ENCODE peak calls at places on chromosomes 13 and 19, in seven cellular contexts. E, L, K, Y, B, J and H are unnamed samples.

GRCh38 chr19:45171211-45171623 is 6.8 kb downstream of the TRAPPC6A start:
- DNase-seq in L (no peak), Y (no peak), E (no peak), B (no peak), J (no peak), K (no peak), H (no peak)

GRCh38 chr13:73715910-73716257 is 418.3 kb downstream of the KLF12 start:
- DNase-seq in J (no peak), L (no peak), E (no peak), B (no peak), Y (no peak), K (no peak), H (no peak)

GRCh38 chr13:40275636-40276035 is 390.8 kb downstream of the FOXO1 start:
- DNase-seq in J (no peak), E (no peak), K (no peak), Y (no peak), L (no peak), B (no peak), H (no peak)

GRCh38 chr19:32581704-32582164 is 744 bp downstream of the PDCD5 start:
- DNase-seq in E (peak; percentile 45), L (no peak), B (peak; percentile 27), J (peak; percentile 11), K (peak; percentile 66), Y (peak; percentile 58), H (peak; percentile 42)

GRCh38 chr19:7348587-7349230 is at the start of gene ARHGEF18:
- DNase-seq in K (no peak), E (no peak), L (no peak), J (no peak), Y (no peak), B (no peak), H (no peak)

GRCh38 chr19:11833541-11833940 is 15.0 kb upstream of the ZNF439 start:
- DNase-seq in K (no peak), Y (no peak), B (no peak), L (no peak), E (no peak), J (no peak), H (no peak)

GRCh38 chr13:22126433-22127021 is 455.7 kb downstream of the FGF9 start:
- DNase-seq in K (no peak), J (no peak), Y (no peak), L (no peak), B (no peak), E (no peak), H (no peak)

GRCh38 chr13:30133554-30133912 is 173.8 kb downstream of the KATNAL1 start:
- DNase-seq in L (no peak), K (no peak), B (no peak), J (no peak), E (no peak), Y (no peak), H (no peak)

GRCh38 chr19:15595069-15595468 is 19.9 kb upstream of the CYP4F8 start:
- DNase-seq in K (no peak), Y (no peak), E (no peak), L (no peak), J (peak; percentile 77), B (no peak), H (no peak)

GRCh38 chr13:20387441-20387971 is 138.2 kb downstream of the CRYL1 start:
- DNase-seq in K (peak; percentile 34), Y (no peak), L (no peak), E (no peak), B (peak; percentile 22), J (no peak), H (no peak)

GRCh38 chr13:42218576-42218975 is 53.4 kb upstream of the AKAP11 start:
- DNase-seq in K (no peak), Y (no peak), J (no peak), E (no peak), B (no peak), L (no peak), H (no peak)

GRCh38 chr13:40502236-40502635 is 164.2 kb downstream of the FOXO1 start:
- DNase-seq in J (no peak), B (peak; percentile 20), L (no peak), E (no peak), K (no peak), Y (no peak), H (no peak)

GRCh38 chr19:6378036-6378435 is 2.3 kb upstream of the PSPN start:
- DNase-seq in E (no peak), B (peak; percentile 9), J (no peak), L (no peak), Y (no peak), K (peak; percentile 41), H (no peak)

GRCh38 chr19:31054430-31054829 is 294.8 kb downstream of the TSHZ3 start:
- DNase-seq in J (peak; percentile 46), L (no peak), E (peak; percentile 63), B (peak; percentile 74), Y (peak; percentile 28), K (peak; percentile 83), H (no peak)

GRCh38 chr13:30585748-30586262 is 31.9 kb upstream of the USPL1 start:
- DNase-seq in K (peak; percentile 93), J (no peak), L (no peak), Y (no peak), B (peak; percentile 69), E (no peak), H (no peak)

GRCh38 chr19:58575183-58576041 is 2.3 kb upstream of the MZF1 start:
- DNase-seq in E (peak; percentile 95), B (peak; percentile 95), Y (peak; percentile 93), K (peak; percentile 85), J (peak; percentile 82), L (peak; percentile 71), H (no peak)

DNA sequence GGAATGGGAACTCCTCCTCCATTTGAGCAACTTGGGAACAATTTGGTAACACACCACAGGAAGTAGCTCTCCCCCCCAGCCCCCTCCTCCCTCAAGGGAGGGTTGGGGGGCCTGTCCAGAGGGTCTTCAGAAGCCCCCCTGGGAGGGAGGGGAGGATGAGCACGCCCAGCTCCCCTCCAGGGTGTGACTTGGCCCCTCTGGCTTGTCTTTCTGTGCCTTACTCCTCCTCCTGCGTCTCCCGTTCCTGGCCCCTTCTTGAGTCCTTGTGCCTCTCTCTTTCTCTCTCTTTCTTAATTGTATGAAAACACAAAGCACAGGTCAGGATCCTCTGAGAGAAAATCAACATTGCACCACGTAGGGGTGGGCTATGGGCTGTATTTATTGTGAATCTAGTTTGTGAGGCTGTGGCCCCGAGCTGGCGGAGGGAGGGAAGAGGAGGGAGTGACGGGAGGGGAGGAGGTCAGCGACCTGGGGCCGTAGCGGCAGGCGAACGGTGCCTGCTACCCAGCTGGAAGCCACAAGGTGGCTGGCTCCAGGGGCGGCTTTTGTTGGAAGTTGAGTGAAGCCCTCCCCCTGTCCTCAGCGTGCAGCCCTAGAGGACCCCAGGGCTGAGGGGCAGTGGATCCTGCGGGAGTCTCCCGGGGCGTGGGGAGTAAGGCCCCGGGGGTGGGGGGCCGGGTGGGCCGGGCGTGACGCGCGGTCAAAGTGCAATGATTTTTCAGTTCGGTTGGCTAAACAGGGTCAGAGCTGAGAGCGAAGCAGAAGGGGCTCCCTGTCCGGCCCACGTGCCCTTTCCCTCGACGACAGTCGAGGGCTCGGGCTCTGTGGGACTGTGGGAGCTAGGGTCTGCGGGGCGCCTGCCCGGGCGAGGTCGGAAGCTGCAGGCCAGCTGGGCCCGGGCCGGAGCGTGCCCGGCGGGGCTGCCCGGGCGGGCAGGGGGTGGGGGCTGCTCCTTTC is 6.4 kb downstream of the LYL1 start:
- DNase-seq in K (no peak), E (peak; percentile 73), J (no peak), B (no peak), Y (peak; percentile 30), L (no peak), H (no peak)
- H3K4me3 ChIP-seq in K (no peak overlapping the region), E (no peak overlapping the region), J (no peak overlapping the region), B (no peak overlapping the region), Y (no peak overlapping the region), L (peak overlapping the region; percentile 55), H (peak overlapping the region; percentile 42)

DNA sequence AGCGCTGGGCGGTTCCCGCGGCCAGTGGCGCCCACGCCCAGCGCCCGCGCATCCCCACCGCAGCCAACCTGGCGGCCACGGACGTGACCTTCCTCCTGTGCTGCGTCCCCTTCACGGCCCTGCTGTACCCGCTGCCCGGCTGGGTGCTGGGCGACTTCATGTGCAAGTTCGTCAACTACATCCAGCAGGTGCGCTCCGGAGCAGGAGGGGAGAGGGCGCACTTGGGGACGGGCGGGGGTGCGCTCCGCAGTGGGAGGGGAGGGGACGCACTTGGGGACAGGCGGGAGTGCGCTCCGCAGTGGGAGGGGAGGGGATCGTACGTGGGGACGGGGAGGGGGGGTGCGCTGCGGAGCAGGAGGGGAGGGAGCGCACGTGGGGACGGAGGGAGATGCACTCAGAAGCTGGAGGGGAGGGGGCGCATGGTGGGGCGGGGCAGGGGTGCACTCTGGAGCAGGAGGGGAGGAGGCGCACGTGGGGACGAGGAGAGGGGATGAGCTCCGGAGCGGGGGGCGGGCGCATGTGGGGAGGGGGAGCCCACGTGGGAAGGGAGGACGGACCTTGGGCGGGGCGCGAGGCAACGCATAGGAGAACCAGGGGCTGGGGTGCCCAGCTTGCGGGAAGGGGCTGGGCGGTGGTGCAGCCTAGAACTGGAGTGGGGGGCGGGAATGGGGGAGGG is 1.5 kb downstream of the KISS1R start:
- DNase-seq in B (no peak), Y (no peak), K (no peak), J (no peak), E (peak; percentile 56), L (no peak), H (no peak)
- H3K4me3 ChIP-seq in B (no peak overlapping the region), Y (no peak overlapping the region), K (no peak overlapping the region), J (no peak overlapping the region), E (peak overlapping the region; percentile 30), L (peak overlapping the region; percentile 64), H (peak overlapping the region; percentile 55)

DNA sequence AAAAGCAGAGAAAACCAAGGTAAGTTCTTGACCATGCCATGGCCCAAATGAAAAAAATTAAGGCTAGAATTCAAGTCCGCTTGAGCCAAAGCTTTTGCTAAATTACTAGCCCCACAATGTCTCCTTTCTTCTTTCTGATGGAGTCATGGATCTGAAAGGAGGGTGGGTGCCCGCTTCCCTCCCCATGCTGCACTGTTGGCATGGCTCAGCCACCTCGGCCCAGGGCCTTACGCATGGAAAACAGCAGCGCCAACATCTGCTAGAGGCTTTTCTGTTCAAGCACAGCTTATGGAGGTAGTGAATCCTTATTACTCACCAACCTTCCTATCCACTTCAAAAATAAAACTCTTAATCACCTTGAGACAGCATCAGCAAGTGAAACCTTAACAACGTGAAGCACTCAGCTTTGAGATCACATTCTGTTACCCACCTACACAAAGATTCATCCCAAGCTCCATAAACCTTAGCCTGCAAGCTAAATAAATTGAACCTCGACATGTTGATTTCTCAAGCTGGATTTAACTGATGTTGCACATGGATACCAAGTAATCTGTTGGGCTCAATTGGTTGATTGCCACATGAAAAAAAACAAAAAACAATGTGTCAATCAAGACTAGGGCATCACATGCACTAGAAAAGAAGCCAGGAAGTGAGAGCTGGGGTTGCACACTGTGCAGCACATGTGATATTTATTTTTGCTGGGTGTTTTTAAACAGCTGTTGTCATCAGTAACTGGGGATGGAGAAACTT is 43.4 kb downstream of the TPT1 start:
- DNase-seq in Y (no peak), K (no peak), E (no peak), L (no peak), B (no peak), J (no peak), H (no peak)
- H3K4me3 ChIP-seq in Y (no peak overlapping the region), K (no peak overlapping the region), E (no peak overlapping the region), L (no peak overlapping the region), B (no peak overlapping the region), J (no peak overlapping the region), H (no peak overlapping the region)

DNA sequence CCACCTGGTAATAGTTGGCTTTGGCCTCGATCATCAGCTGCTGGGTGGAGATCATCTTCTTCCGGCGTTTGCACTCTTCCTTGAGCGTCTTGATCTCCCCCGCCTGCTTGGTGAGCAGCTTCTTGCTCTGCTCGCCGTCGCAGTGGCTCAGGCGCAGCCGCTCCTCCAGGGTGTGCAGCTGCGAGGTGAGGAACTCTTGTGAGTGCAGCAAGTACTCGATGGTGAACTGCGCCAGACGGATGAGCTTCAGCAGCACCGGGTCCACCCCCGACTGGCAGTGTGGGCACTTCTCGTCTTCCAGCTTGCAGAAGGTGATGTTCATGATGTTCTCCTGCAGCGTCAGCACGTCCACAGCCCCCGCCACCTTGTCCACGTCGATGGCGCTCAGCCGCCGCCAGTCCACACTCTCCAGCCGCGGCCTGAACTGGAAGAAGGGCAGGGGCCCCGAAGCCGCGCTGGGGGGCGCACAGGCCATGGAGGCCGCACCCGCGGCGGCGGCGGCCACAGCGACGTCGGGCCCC is 3.2 kb downstream of the DZIP1 start:
- DNase-seq in E (no peak), B (peak; percentile 39), K (peak; percentile 27), Y (no peak), J (no peak), L (no peak), H (no peak)
- H3K4me3 ChIP-seq in E (no peak overlapping the region), B (peak overlapping the region; percentile 28), K (peak overlapping the region; percentile 25), Y (no peak overlapping the region), J (peak overlapping the region; percentile 28), L (peak overlapping the region; percentile 77), H (no peak overlapping the region)